ENCODE peak calls at places on chromosomes 3 and 15, in six cellular contexts. F is neuronal stem cell, Z is fibroblast of lung, V is HCT116, D is neural progenitor cell, L is GM12878. N is an unnamed sample.

GRCh38 chr3:110789315-110789714 is 282.3 kb upstream of the NECTIN3 start:
- DNase-seq in V (no peak), D (no peak), F (no peak), L (no peak), Z (peak), N (no peak)

GRCh38 chr3:127911421-127911931 is 3.6 kb upstream of the KBTBD12 start:
- DNase-seq in D (no peak), V (no peak), Z (no peak), L (no peak), F (no peak), N (no peak)

GRCh38 chr15:82810863-82811421 is 1.5 kb downstream of the WHAMM start:
- DNase-seq in V (no peak), Z (no peak), L (peak), F (no peak), D (no peak), N (peak)

GRCh38 chr3:125593991-125594574 is 1.2 kb downstream of the OSBPL11 start:
- DNase-seq in Z (peak), V (no peak), D (peak), L (no peak), F (no peak), N (no peak)

GRCh38 chr3:196712514-196713413 is 587 bp downstream of the PIGX start:
- DNase-seq in V (no peak), F (no peak), Z (peak), D (peak), L (no peak), N (no peak)

GRCh38 chr3:98972720-98973119 is 71.2 kb upstream of the DCBLD2 start:
- DNase-seq in Z (no peak), D (no peak), F (no peak), L (no peak), V (no peak), N (no peak)

GRCh38 chr3:10594915-10595314 is 89.5 kb upstream of the ATP2B2 start:
- DNase-seq in D (peak), V (peak), Z (peak), F (peak), L (peak), N (peak)

GRCh38 chr3:117016359-117016758 is 306.8 kb downstream of the TUSC7 start:
- DNase-seq in D (peak), V (no peak), F (peak), L (no peak), Z (no peak), N (no peak)

GRCh38 chr3:122668930-122669730 is 11.5 kb upstream of the PARP14 start:
- DNase-seq in D (no peak), Z (peak), V (peak), F (no peak), L (no peak), N (no peak)

GRCh38 chr3:187291001-187291511 is 481 bp downstream of the MASP1 start:
- DNase-seq in F (no peak), D (peak), Z (peak), V (no peak), L (no peak), N (no peak)

GRCh38 chr3:183070892-183071291 is 28.4 kb downstream of the MCCC1 start:
- DNase-seq in L (no peak), F (no peak), Z (no peak), D (no peak), V (no peak), N (no peak)
- H2AFZ ChIP-seq in L (no peak), F (no peak), Z (no peak), D (no peak), V (no peak), N (no peak)

GRCh38 chr3:106908181-106908938 is 468.9 kb upstream of the CCDC54 start:
- DNase-seq in F (no peak), L (no peak), D (no peak), V (no peak), Z (no peak), N (no peak)

GRCh38 chr3:106913966-106914365 is 463.3 kb upstream of the CCDC54 start:
- DNase-seq in D (peak), V (no peak), Z (no peak), L (no peak), F (no peak), N (no peak)

GRCh38 chr3:106913111-106913698 is 464.0 kb upstream of the CCDC54 start:
- DNase-seq in V (no peak), Z (no peak), F (peak), L (no peak), D (peak), N (no peak)
- H2AFZ ChIP-seq in V (no peak), Z (no peak), F (peak), L (no peak), D (peak), N (no peak)

GRCh38 chr3:60085649-60086048 is 1035.8 kb upstream of the CFAP20DC start:
- DNase-seq in L (no peak), Z (no peak), V (no peak), F (no peak), D (no peak), N (no peak)

GRCh38 chr3:60080648-60081047 is 1030.8 kb upstream of the CFAP20DC start:
- DNase-seq in F (no peak), V (no peak), L (no peak), Z (no peak), D (no peak), N (peak)

GRCh38 chr3:60076307-60076706 is 1026.5 kb upstream of the CFAP20DC start:
- DNase-seq in V (no peak), D (no peak), F (no peak), Z (peak), L (no peak), N (no peak)

GRCh38 chr3:60079076-60079475 is 1029.3 kb upstream of the CFAP20DC start:
- DNase-seq in V (no peak), L (no peak), Z (no peak), D (peak), F (no peak), N (peak)

GRCh38 chr3:60081381-60082095 is 1031.7 kb upstream of the CFAP20DC start:
- DNase-seq in F (no peak), V (no peak), L (peak), Z (no peak), D (no peak), N (peak)
- H2AFZ ChIP-seq in F (no peak), V (no peak), L (no peak), Z (no peak), D (no peak), N (peak)

GRCh38 chr3:4533489-4534443 is 40.6 kb downstream of the ITPR1 start:
- DNase-seq in L (no peak), V (no peak), D (peak), F (no peak), Z (peak), N (no peak)
- H2AFZ ChIP-seq in L (no peak), V (no peak), D (peak), F (peak), Z (no peak), N (no peak)

GRCh38 chr3:177256991-177257390 is 59.7 kb upstream of the TBL1XR1 start:
- DNase-seq in D (no peak), L (no peak), Z (no peak), F (no peak), V (no peak), N (no peak)

GRCh38 chr3:177257625-177258024 is 60.3 kb upstream of the TBL1XR1 start:
- DNase-seq in D (no peak), F (no peak), Z (no peak), V (no peak), L (no peak), N (no peak)

GRCh38 chr3:177263615-177264365 is 66.5 kb upstream of the TBL1XR1 start:
- DNase-seq in V (no peak), F (no peak), D (no peak), Z (peak), L (no peak), N (no peak)

DNA sequence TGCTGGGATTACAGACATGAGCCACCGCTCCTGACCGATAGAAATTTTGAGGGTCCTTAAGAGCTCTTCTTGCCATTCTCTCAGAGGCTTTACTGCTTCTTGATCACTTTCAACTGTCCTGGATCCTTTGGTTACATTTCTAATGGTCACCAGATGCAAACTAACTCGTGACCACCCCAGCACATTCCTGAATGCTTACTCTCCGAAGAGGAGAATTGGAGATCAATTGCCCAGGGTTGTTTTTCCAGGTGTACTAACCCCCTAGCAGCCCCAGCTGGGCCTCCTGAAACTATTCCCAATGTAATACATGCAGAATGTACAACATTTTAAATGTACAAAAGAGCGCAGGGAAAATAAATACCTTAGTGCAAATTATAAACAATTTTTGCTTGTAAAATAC is 65.1 kb upstream of the TBL1XR1 start:
- DNase-seq in F (no peak), D (no peak), Z (no peak), V (no peak), L (no peak), N (no peak)
- H2AFZ ChIP-seq in F (no peak), D (no peak), Z (no peak), V (no peak), L (no peak), N (no peak)

GRCh38 chr3:20222274-20222673 is 36.3 kb upstream of the SGO1 start:
- DNase-seq in Z (no peak), L (no peak), V (no peak), D (peak), F (peak), N (no peak)
- H2AFZ ChIP-seq in Z (no peak), L (no peak), V (no peak), D (no peak), F (no peak), N (no peak)

N was measured in DND-41.